ENCODE peak calls at places on chromosomes 6 and 20, in nine cellular contexts. One of them, this sample, is unnamed.
A peak's percentile ranks its signal among the peaks of the same experiment; 100 is the strongest.

GRCh38 chr6:131400054-131400781 is 172.8 kb upstream of the ARG1 start:
- DNase-seq in mesothelial cell of epicardium: no peak
- DNase-seq in stimulated activated CD8-positive, alpha-beta memory T cell treated with anti-CD3 and anti-CD28 coated beads, Interleukin-15, amount 100 ng/mL, for 4 hours: no peak
- DNase-seq in WTC11: no peak
- DNase-seq in IMR-90: peak; percentile 67
- DNase-seq in EL: peak; percentile 86
- DNase-seq in uterus: no peak
- DNase-seq in pancreas: no peak
- DNase-seq in choroid plexus epithelial cell: peak; percentile 93
- DNase-seq in this sample: no peak

GRCh38 chr6:52417675-52418111 is 2.4 kb upstream of the EFHC1 start:
- DNase-seq in mesothelial cell of epicardium: no peak
- DNase-seq in stimulated activated CD8-positive, alpha-beta memory T cell treated with anti-CD3 and anti-CD28 coated beads, Interleukin-15, amount 100 ng/mL, for 4 hours: no peak
- DNase-seq in WTC11: no peak
- DNase-seq in IMR-90: peak; percentile 68
- DNase-seq in EL: peak; percentile 71
- DNase-seq in uterus: no peak
- DNase-seq in pancreas: no peak
- DNase-seq in choroid plexus epithelial cell: peak; percentile 57
- DNase-seq in this sample: no peak

GRCh38 chr6:159106627-159107241 is 61.9 kb upstream of the TAGAP start:
- DNase-seq in mesothelial cell of epicardium: no peak
- DNase-seq in stimulated activated CD8-positive, alpha-beta memory T cell treated with anti-CD3 and anti-CD28 coated beads, Interleukin-15, amount 100 ng/mL, for 4 hours: peak; percentile 83
- DNase-seq in WTC11: peak; percentile 84
- DNase-seq in IMR-90: peak; percentile 40
- DNase-seq in EL: peak; percentile 49
- DNase-seq in uterus: peak; percentile 49
- DNase-seq in pancreas: peak; percentile 73
- DNase-seq in choroid plexus epithelial cell: peak; percentile 64
- DNase-seq in this sample: peak; percentile 27

GRCh38 chr6:163398796-163399195 is 15.7 kb upstream of the QKI start:
- DNase-seq in mesothelial cell of epicardium: no peak
- DNase-seq in stimulated activated CD8-positive, alpha-beta memory T cell treated with anti-CD3 and anti-CD28 coated beads, Interleukin-15, amount 100 ng/mL, for 4 hours: no peak
- DNase-seq in WTC11: no peak
- DNase-seq in IMR-90: no peak
- DNase-seq in EL: no peak
- DNase-seq in uterus: no peak
- DNase-seq in pancreas: no peak
- DNase-seq in choroid plexus epithelial cell: no peak
- DNase-seq in this sample: no peak

GRCh38 chr20:63553933-63554290 is at the start of gene FNDC11:
- DNase-seq in mesothelial cell of epicardium: no peak
- DNase-seq in stimulated activated CD8-positive, alpha-beta memory T cell treated with anti-CD3 and anti-CD28 coated beads, Interleukin-15, amount 100 ng/mL, for 4 hours: no peak
- DNase-seq in WTC11: peak; percentile 75
- DNase-seq in IMR-90: no peak
- DNase-seq in EL: peak; percentile 48
- DNase-seq in uterus: no peak
- DNase-seq in pancreas: no peak
- DNase-seq in choroid plexus epithelial cell: no peak
- DNase-seq in this sample: no peak

GRCh38 chr6:95248501-95248900 is 328.8 kb upstream of the MANEA start:
- DNase-seq in mesothelial cell of epicardium: no peak
- DNase-seq in stimulated activated CD8-positive, alpha-beta memory T cell treated with anti-CD3 and anti-CD28 coated beads, Interleukin-15, amount 100 ng/mL, for 4 hours: no peak
- DNase-seq in WTC11: no peak
- DNase-seq in IMR-90: peak; percentile 52
- DNase-seq in EL: no peak
- DNase-seq in uterus: no peak
- DNase-seq in pancreas: no peak
- DNase-seq in choroid plexus epithelial cell: peak; percentile 68
- DNase-seq in this sample: no peak

GRCh38 chr6:7707787-7708186 is 18.1 kb upstream of the BMP6 start:
- DNase-seq in mesothelial cell of epicardium: no peak
- DNase-seq in stimulated activated CD8-positive, alpha-beta memory T cell treated with anti-CD3 and anti-CD28 coated beads, Interleukin-15, amount 100 ng/mL, for 4 hours: no peak
- DNase-seq in WTC11: no peak
- DNase-seq in IMR-90: peak; percentile 61
- DNase-seq in EL: peak; percentile 43
- DNase-seq in uterus: no peak
- DNase-seq in pancreas: no peak
- DNase-seq in choroid plexus epithelial cell: peak; percentile 61
- DNase-seq in this sample: no peak

GRCh38 chr20:34268851-34269668 is 27.8 kb downstream of the ASIP start:
- DNase-seq in mesothelial cell of epicardium: no peak
- DNase-seq in stimulated activated CD8-positive, alpha-beta memory T cell treated with anti-CD3 and anti-CD28 coated beads, Interleukin-15, amount 100 ng/mL, for 4 hours: no peak
- DNase-seq in WTC11: peak; percentile 63
- DNase-seq in IMR-90: no peak
- DNase-seq in EL: peak; percentile 24
- DNase-seq in uterus: peak; percentile 24
- DNase-seq in pancreas: peak; percentile 27
- DNase-seq in choroid plexus epithelial cell: peak; percentile 48
- DNase-seq in this sample: no peak

GRCh38 chr6:42347456-42347855 is 104.3 kb downstream of the TRERF1 start:
- DNase-seq in mesothelial cell of epicardium: no peak
- DNase-seq in stimulated activated CD8-positive, alpha-beta memory T cell treated with anti-CD3 and anti-CD28 coated beads, Interleukin-15, amount 100 ng/mL, for 4 hours: no peak
- DNase-seq in WTC11: no peak
- DNase-seq in IMR-90: no peak
- DNase-seq in EL: no peak
- DNase-seq in uterus: no peak
- DNase-seq in pancreas: no peak
- DNase-seq in choroid plexus epithelial cell: no peak
- DNase-seq in this sample: no peak

GRCh38 chr6:54010340-54011276 is 100.6 kb upstream of the MLIP start:
- DNase-seq in mesothelial cell of epicardium: no peak
- DNase-seq in stimulated activated CD8-positive, alpha-beta memory T cell treated with anti-CD3 and anti-CD28 coated beads, Interleukin-15, amount 100 ng/mL, for 4 hours: no peak
- DNase-seq in WTC11: no peak
- DNase-seq in IMR-90: no peak
- DNase-seq in EL: no peak
- DNase-seq in uterus: no peak
- DNase-seq in pancreas: no peak
- DNase-seq in choroid plexus epithelial cell: peak; percentile 79
- DNase-seq in this sample: no peak

GRCh38 chr6:157460182-157460999 is 79.4 kb downstream of the ZDHHC14 start:
- DNase-seq in mesothelial cell of epicardium: no peak
- DNase-seq in stimulated activated CD8-positive, alpha-beta memory T cell treated with anti-CD3 and anti-CD28 coated beads, Interleukin-15, amount 100 ng/mL, for 4 hours: no peak
- DNase-seq in WTC11: no peak
- DNase-seq in IMR-90: peak; percentile 45
- DNase-seq in EL: peak; percentile 36
- DNase-seq in uterus: no peak
- DNase-seq in pancreas: no peak
- DNase-seq in choroid plexus epithelial cell: no peak
- DNase-seq in this sample: no peak

GRCh38 chr6:44128020-44128917 is 915 bp downstream of the TMEM63B start:
- DNase-seq in mesothelial cell of epicardium: no peak
- DNase-seq in stimulated activated CD8-positive, alpha-beta memory T cell treated with anti-CD3 and anti-CD28 coated beads, Interleukin-15, amount 100 ng/mL, for 4 hours: no peak
- DNase-seq in WTC11: peak; percentile 57
- DNase-seq in IMR-90: no peak
- DNase-seq in EL: peak; percentile 51
- DNase-seq in uterus: peak; percentile 34
- DNase-seq in pancreas: peak; percentile 70
- DNase-seq in choroid plexus epithelial cell: peak; percentile 25
- DNase-seq in this sample: peak; percentile 5

GRCh38 chr6:27592107-27592480 is 119.2 kb upstream of the ZNF184 start:
- DNase-seq in mesothelial cell of epicardium: no peak
- DNase-seq in stimulated activated CD8-positive, alpha-beta memory T cell treated with anti-CD3 and anti-CD28 coated beads, Interleukin-15, amount 100 ng/mL, for 4 hours: no peak
- DNase-seq in WTC11: no peak
- DNase-seq in IMR-90: no peak
- DNase-seq in EL: peak; percentile 51
- DNase-seq in uterus: no peak
- DNase-seq in pancreas: no peak
- DNase-seq in choroid plexus epithelial cell: peak; percentile 22
- DNase-seq in this sample: no peak

GRCh38 chr6:43703512-43704429 is 16.2 kb upstream of the MRPS18A start:
- DNase-seq in mesothelial cell of epicardium: no peak
- DNase-seq in stimulated activated CD8-positive, alpha-beta memory T cell treated with anti-CD3 and anti-CD28 coated beads, Interleukin-15, amount 100 ng/mL, for 4 hours: no peak
- DNase-seq in WTC11: no peak
- DNase-seq in IMR-90: no peak
- DNase-seq in EL: no peak
- DNase-seq in uterus: no peak
- DNase-seq in pancreas: no peak
- DNase-seq in choroid plexus epithelial cell: no peak
- DNase-seq in this sample: no peak

GRCh38 chr6:109332748-109333147 is 49.5 kb downstream of the CD164 start:
- DNase-seq in mesothelial cell of epicardium: no peak
- DNase-seq in stimulated activated CD8-positive, alpha-beta memory T cell treated with anti-CD3 and anti-CD28 coated beads, Interleukin-15, amount 100 ng/mL, for 4 hours: no peak
- DNase-seq in WTC11: no peak
- DNase-seq in IMR-90: no peak
- DNase-seq in EL: no peak
- DNase-seq in uterus: no peak
- DNase-seq in pancreas: no peak
- DNase-seq in choroid plexus epithelial cell: no peak
- DNase-seq in this sample: no peak

GRCh38 chr6:121354764-121355163 is 20.5 kb upstream of the TBC1D32 start:
- DNase-seq in mesothelial cell of epicardium: no peak
- DNase-seq in stimulated activated CD8-positive, alpha-beta memory T cell treated with anti-CD3 and anti-CD28 coated beads, Interleukin-15, amount 100 ng/mL, for 4 hours: no peak
- DNase-seq in WTC11: peak; percentile 32
- DNase-seq in IMR-90: no peak
- DNase-seq in EL: no peak
- DNase-seq in uterus: no peak
- DNase-seq in pancreas: no peak
- DNase-seq in choroid plexus epithelial cell: peak; percentile 22
- DNase-seq in this sample: no peak

This sample was measured in hypothalamus.